ENCODE peak calls at places on chromosomes 3 and 15, in four cellular contexts. W, P, F and S are unnamed samples.

GRCh38 chr3:177694316-177694715 is 497.0 kb upstream of the TBL1XR1 start:
- DNase-seq in W (no peak), P (no peak), F (peak; percentile 70), S (peak; percentile 61)

GRCh38 chr3:135148431-135148830 is 353.4 kb downstream of the EPHB1 start:
- DNase-seq in W (no peak), P (no peak), F (no peak), S (no peak)

GRCh38 chr15:92903588-92903955 is 3.4 kb downstream of the CHD2 start:
- DNase-seq in W (no peak), P (no peak), F (no peak), S (no peak)

GRCh38 chr15:24761704-24762302 is 86.2 kb downstream of the NPAP1 start:
- DNase-seq in W (peak; percentile 10), P (no peak), F (no peak), S (peak; percentile 4)

GRCh38 chr15:91192285-91193058 is 92.4 kb downstream of the SV2B start:
- DNase-seq in W (no peak), P (no peak), F (no peak), S (no peak)

GRCh38 chr3:108159128-108159527 is 63.1 kb downstream of the IFT57 start:
- DNase-seq in W (no peak), P (no peak), F (no peak), S (no peak)

GRCh38 chr3:97515076-97515475 is 249.5 kb upstream of the ARL6 start:
- DNase-seq in W (no peak), P (no peak), F (no peak), S (no peak)

GRCh38 chr3:48564022-48564421 is 441 bp upstream of the UCN2 start:
- DNase-seq in W (peak; percentile 96), P (peak; percentile 58), F (peak; percentile 88), S (peak; percentile 69)

GRCh38 chr3:14358426-14359211 is 43.8 kb upstream of the SLC6A6 start:
- DNase-seq in W (no peak), P (no peak), F (peak; percentile 16), S (peak; percentile 42)

GRCh38 chr3:122952509-122952908 is 75.1 kb downstream of the SEMA5B start:
- DNase-seq in W (peak; percentile 60), P (no peak), F (no peak), S (no peak)

GRCh38 chr3:41200669-41201021 is 1.3 kb downstream of the CTNNB1 start:
- DNase-seq in W (peak; percentile 83), P (no peak), F (peak; percentile 35), S (peak; percentile 70)

GRCh38 chr3:124273651-124274050 is 281.7 kb upstream of the ROPN1 start:
- DNase-seq in W (no peak), P (no peak), F (no peak), S (no peak)

GRCh38 chr3:64178419-64178818 is 46.8 kb downstream of the PRICKLE2 start:
- DNase-seq in W (no peak), P (no peak), F (no peak), S (no peak)

GRCh38 chr3:160613661-160614060 is 48.3 kb upstream of the KPNA4 start:
- DNase-seq in W (no peak), P (no peak), F (no peak), S (no peak)

GRCh38 chr3:22121068-22121706 is 370.2 kb upstream of the ZNF385D start:
- DNase-seq in W (no peak), P (no peak), F (no peak), S (no peak)

GRCh38 chr15:80957976-80958375 is 31.6 kb downstream of the MESD start:
- DNase-seq in W (no peak), P (no peak), F (no peak), S (no peak)

GRCh38 chr3:59572106-59572505 is 522.3 kb upstream of the CFAP20DC start:
- DNase-seq in W (no peak), P (no peak), F (peak; percentile 7), S (no peak)

GRCh38 chr3:9669720-9670432 is 20.6 kb downstream of the MTMR14 start:
- DNase-seq in W (no peak), P (peak; percentile 82), F (peak; percentile 39), S (no peak)

GRCh38 chr3:178676942-178677606 is 140.8 kb downstream of the KCNMB2 start:
- DNase-seq in W (no peak), P (no peak), F (no peak), S (no peak)

GRCh38 chr15:76199106-76200082 is 111.9 kb downstream of the ETFA start:
- DNase-seq in W (no peak), P (no peak), F (peak; percentile 58), S (peak; percentile 87)

GRCh38 chr15:48285329-48286214 is 45.7 kb upstream of the DUT start:
- DNase-seq in W (peak; percentile 73), P (peak; percentile 59), F (peak; percentile 68), S (peak; percentile 96)
- H3K4me3 ChIP-seq in W (no peak overlapping the region), P (no peak overlapping the region), F (no peak overlapping the region), S (no peak overlapping the region)

DNA sequence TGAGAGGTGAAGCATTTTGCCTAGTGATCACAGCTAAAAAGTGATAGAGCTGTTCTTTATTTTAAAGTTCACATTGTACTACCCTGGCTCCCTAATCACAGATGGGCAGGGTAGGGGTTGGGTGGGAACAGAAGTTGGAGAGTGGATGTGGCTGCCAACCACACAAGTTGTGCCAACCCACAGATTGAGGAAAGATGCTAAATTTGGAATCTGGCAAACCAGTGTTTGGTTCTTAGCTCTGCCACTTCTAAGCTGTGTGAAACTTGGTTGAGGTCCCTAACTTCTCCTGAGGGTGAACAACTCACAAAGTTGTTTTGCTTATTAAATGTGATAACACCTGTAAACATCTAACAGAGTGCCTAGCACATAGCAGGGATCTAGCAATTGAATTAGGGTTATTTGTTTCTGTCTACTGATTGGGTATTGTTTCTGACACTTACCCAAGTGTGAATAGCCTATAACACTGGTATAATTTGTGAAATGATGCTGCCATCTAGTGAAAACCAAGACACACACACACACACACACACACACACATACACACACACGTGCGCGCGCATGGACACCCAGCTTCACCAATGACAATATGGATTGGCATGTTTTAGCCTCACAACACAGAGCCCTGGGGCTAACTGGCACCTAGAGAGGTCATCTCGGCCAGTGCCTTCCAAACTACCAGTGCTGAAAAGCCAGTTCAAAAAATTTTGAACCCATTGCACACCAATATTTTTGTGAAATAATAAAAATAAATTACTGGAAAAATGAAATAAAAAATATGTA is 25.3 kb downstream of the ADGRG7 start:
- DNase-seq in W (peak; percentile 28), P (no peak), F (no peak), S (no peak)
- TF ChIP-seq CTCF in W (no peak), P (no peak), F (no peak), S (no peak)

GRCh38 chr3:185750015-185750414 is 74.8 kb downstream of the IGF2BP2 start:
- DNase-seq in W (no peak), P (no peak), F (no peak), S (no peak)

GRCh38 chr3:185744997-185745843 is 79.6 kb downstream of the IGF2BP2 start:
- DNase-seq in W (peak; percentile 80), P (no peak), F (peak; percentile 87), S (peak; percentile 92)

GRCh38 chr3:185750702-185751101 is 74.1 kb downstream of the IGF2BP2 start:
- DNase-seq in W (no peak), P (no peak), F (no peak), S (no peak)

GRCh38 chr3:185746470-185746869 is 78.4 kb downstream of the IGF2BP2 start:
- DNase-seq in W (peak; percentile 53), P (no peak), F (no peak), S (no peak)
- H3K4me3 ChIP-seq in W (no peak overlapping the region), P (no peak overlapping the region), F (no peak overlapping the region), S (no peak overlapping the region)

DNA sequence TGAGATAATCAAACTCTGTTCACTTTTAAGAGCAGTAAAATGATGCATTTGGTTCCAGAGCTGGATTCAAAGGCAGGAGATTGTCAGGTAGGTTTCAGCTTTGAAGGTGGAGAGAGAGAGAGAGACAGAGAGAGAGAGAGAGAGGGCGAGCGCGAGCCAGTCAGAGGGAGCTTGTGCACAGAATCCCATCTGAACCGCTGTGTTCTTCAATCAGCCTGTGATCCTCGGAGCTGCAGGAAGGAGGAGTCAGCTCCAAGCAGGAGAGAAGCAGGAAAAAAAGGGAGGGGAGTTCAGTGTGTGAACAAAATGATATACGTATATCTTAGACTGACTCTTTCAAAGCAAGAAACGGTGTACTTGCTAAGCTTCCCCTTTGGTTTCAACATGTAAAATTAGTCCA is at the start of gene GPR149:
- DNase-seq in W (no peak), P (no peak), F (no peak), S (no peak)
- TF ChIP-seq CTCF in W (no peak), P (no peak), F (no peak), S (no peak)

GRCh38 chr3:184336484-184337230 is 743 bp upstream of the FAM131A start:
- DNase-seq in W (no peak), P (no peak), F (peak; percentile 47), S (peak; percentile 69)
- H3K4me3 ChIP-seq in W (no peak overlapping the region), P (peak overlapping the region; percentile 62), F (peak overlapping the region; percentile 58), S (peak overlapping the region; percentile 56)

DNA sequence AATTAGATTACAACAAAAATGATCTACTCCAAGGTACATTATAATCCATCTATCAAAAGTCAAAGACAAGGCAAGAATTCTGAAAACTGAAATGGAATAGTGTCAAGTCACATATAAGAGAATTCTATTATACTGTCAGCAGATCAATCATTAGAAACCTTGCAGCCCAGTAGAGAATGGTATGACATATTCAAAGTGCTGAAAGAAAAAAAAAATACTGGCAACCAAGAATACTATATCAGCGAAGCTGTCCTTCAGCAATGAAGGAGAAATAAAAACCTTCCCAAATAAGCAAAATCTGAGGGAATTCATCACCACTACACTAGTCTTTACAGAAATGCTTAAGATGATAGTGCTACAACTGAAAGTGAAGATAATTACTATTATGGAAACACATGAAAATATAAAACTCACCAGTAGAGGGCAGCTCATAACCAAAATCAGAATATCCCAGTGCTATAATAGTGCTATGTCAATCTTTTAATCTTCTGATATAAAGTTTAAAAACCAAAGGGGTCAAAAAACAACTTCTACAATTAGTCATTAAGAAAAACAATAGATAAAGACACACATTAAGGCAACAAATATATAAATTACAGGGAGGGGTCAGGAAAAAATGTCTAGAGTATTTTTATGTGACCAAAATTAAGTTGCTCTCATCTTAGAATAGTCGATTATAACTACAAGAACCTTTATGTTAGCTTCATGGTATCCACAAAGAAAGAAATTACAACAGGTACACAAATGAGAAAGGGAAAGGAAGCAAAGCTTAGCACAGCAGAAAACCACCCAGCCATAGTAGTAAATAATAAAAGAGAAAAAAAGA is 190.7 kb upstream of the CNTN6 start:
- DNase-seq in W (peak; percentile 16), P (no peak), F (no peak), S (peak; percentile 15)
- TF ChIP-seq CTCF in W (no peak), P (no peak), F (peak; percentile 29), S (peak; percentile 40)

DNA sequence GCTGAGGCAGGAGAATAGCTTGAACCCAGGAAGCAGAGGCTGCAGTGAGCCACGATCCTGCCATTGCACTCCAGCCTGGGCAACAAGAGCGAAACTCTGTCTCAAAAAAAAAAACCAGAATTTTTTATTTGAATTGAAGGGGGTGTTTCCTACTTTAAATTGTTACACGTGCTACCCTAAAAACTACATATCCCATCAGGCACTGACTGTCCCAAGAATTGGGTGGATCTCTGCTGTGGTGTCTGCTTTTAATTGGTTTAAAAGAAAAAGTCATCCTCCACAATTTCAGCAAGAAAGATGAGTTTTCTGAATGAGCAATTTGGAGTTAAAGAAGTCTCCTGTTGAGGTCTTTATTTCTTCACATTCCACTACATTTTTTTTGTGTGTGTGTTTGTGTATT is 2.1 kb downstream of the PDIA3 start:
- DNase-seq in W (no peak), P (no peak), F (no peak), S (peak; percentile 6)
- H3K4me3 ChIP-seq in W (peak overlapping the region; percentile 95), P (no peak overlapping the region), F (peak overlapping the region; percentile 79), S (no peak overlapping the region)